ENCODE peak calls at places on chromosomes 16 and 17, in six cellular contexts. W is colonic mucosa, R is mesothelial cell of epicardium, P is A549, M is heart left ventricle, J is H9. N is an unnamed sample.

GRCh38 chr16:66293932-66294331 is 72.6 kb upstream of the CDH5 start:
- DNase-seq in W (no peak), P (no peak), J (peak), M (no peak), R (no peak), N (peak)

GRCh38 chr17:75404223-75404738 is 1.2 kb downstream of the GRB2 start:
- DNase-seq in W (peak), M (no peak), J (peak), R (peak), P (peak), N (no peak)

GRCh38 chr16:11583889-11584565 is 2.7 kb downstream of the LITAF start:
- DNase-seq in R (no peak), J (no peak), P (peak), W (peak), M (no peak), N (no peak)

GRCh38 chr17:65139045-65139764 is 2.0 kb downstream of the RGS9 start:
- DNase-seq in J (no peak), R (no peak), W (no peak), P (no peak), M (no peak), N (no peak)

GRCh38 chr17:31595076-31595475 is 203.6 kb downstream of the RAB11FIP4 start:
- DNase-seq in R (no peak), J (no peak), M (no peak), W (no peak), P (no peak), N (no peak)

GRCh38 chr17:48494335-48494734 is 36.5 kb downstream of the HOXB1 start:
- DNase-seq in M (no peak), P (no peak), R (no peak), J (no peak), W (no peak), N (no peak)

GRCh38 chr17:77723909-77724875 is 234.3 kb upstream of the TNRC6C start:
- DNase-seq in R (no peak), P (no peak), M (no peak), W (peak), J (peak), N (peak)

GRCh38 chr16:2043296-2043979 is 4.2 kb downstream of the NTHL1 start:
- DNase-seq in M (no peak), W (peak), R (no peak), J (no peak), P (no peak), N (no peak)

GRCh38 chr17:9206989-9207317 is 185.6 kb downstream of the NTN1 start:
- DNase-seq in P (no peak), W (peak), M (no peak), J (no peak), R (no peak), N (no peak)

GRCh38 chr17:29667969-29668368 is 45.3 kb upstream of the CORO6 start:
- DNase-seq in M (no peak), P (no peak), W (no peak), J (no peak), R (no peak), N (no peak)

GRCh38 chr16:24852281-24852721 is 6.5 kb downstream of the SLC5A11 start:
- DNase-seq in R (no peak), W (no peak), J (no peak), M (no peak), P (peak), N (no peak)

GRCh38 chr17:30234954-30235353 is 543 bp downstream of the SLC6A4 start:
- DNase-seq in W (no peak), R (no peak), J (peak), P (no peak), M (no peak), N (no peak)

GRCh38 chr16:79381552-79382042 is 218.9 kb downstream of the MAF start:
- DNase-seq in W (no peak), J (no peak), R (no peak), P (no peak), M (no peak), N (no peak)

GRCh38 chr17:67262420-67262819 is 17.4 kb upstream of the HELZ start:
- DNase-seq in P (no peak), M (no peak), J (peak), W (peak), R (no peak), N (no peak)

GRCh38 chr17:79425686-79426085 is 185.2 kb downstream of the RBFOX3 start:
- DNase-seq in P (no peak), M (no peak), R (no peak), J (no peak), W (no peak), N (no peak)

GRCh38 chr17:40056379-40057005 is 2.3 kb upstream of the MED24 start:
- DNase-seq in R (no peak), W (no peak), J (no peak), P (no peak), M (peak), N (no peak)

GRCh38 chr17:57747221-57748017 is 2.3 kb upstream of the CCDC182 start:
- DNase-seq in P (peak), R (no peak), J (no peak), M (no peak), W (peak), N (no peak)

GRCh38 chr17:17119533-17119932 is 77.3 kb downstream of the MPRIP start:
- DNase-seq in J (no peak), P (peak), M (peak), W (peak), R (no peak), N (no peak)

GRCh38 chr17:29379084-29379811 is 10.9 kb upstream of the TAOK1 start:
- DNase-seq in P (no peak), M (no peak), W (peak), J (no peak), R (no peak), N (no peak)

GRCh38 chr16:58027341-58028167 is 2.0 kb downstream of the MMP15 start:
- DNase-seq in R (no peak), M (peak), W (peak), P (peak), J (peak), N (no peak)

GRCh38 chr16:78871241-78871640 is 729.3 kb downstream of the MAF start:
- DNase-seq in R (no peak), P (no peak), W (no peak), M (no peak), J (no peak), N (no peak)

GRCh38 chr17:73976676-73977521 is 226.6 kb upstream of the RPL38 start:
- DNase-seq in R (no peak), W (no peak), P (no peak), J (no peak), M (no peak), N (no peak)

GRCh38 chr16:55835578-55835977 is 2.7 kb upstream of the CES1 start:
- DNase-seq in P (peak), J (no peak), W (peak), M (no peak), R (no peak), N (no peak)

GRCh38 chr16:27993587-27993986 is 69.9 kb downstream of the GSG1L start:
- DNase-seq in J (no peak), M (no peak), R (no peak), P (no peak), W (no peak), N (no peak)

GRCh38 chr17:73030995-73031394 is 61.5 kb downstream of the SLC39A11 start:
- DNase-seq in P (no peak), R (no peak), M (no peak), W (no peak), J (no peak), N (no peak)

GRCh38 chr17:40109471-40109824 is 9.1 kb upstream of the NR1D1 start:
- DNase-seq in M (no peak), P (no peak), W (no peak), J (no peak), R (no peak), N (no peak)

DNA sequence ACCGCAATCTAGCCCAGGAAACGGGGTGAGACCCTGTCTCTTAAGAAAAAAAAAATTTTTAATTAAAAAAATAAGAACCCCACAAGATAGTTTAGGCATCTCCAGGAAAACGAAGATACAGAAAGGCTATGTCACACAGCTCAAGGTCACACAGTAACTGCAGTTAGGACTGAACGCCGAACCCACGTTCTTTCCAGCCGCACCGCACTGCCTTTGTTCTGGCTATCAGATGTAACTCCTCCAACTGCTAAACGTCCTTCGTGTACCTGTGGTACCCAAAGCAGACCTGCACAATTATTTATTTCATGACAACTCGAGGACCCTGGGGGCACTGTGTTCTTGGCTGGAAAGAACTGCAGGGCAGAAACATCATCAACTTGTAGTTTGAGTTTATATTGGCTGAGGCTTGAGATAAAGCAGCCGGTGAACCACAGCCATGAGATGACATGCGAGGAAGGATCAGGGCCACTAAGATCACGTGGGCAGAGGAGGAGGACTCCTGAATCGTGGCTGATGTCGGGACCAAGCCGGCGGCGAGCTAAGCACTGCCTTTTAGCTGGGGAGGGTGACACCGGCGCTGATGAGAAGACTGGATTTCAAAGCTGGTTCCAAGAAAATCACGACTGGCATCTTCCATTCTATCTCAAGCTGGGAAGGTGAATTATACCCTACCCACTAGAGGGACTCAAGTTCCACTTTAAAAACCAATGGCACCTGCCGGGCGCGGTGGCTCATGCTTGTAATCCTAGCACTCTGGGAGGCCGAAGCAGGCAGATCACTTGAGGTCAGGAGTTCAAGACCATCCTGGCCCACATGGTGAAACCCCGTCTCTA is 20.7 kb upstream of the MNT start:
- DNase-seq in P (peak), R (no peak), J (no peak), M (no peak), W (no peak), N (no peak)
- TF ChIP-seq CTCF in P (no peak), R (no peak), J (peak), M (peak), W (no peak), N (peak)

GRCh38 chr17:62179525-62180161 is 114.6 kb upstream of the MED13 start:
- DNase-seq in J (no peak), R (no peak), P (peak), W (peak), M (no peak), N (no peak)
- TF ChIP-seq CTCF in J (no peak), R (no peak), P (peak), W (peak), M (no peak), N (peak)

DNA sequence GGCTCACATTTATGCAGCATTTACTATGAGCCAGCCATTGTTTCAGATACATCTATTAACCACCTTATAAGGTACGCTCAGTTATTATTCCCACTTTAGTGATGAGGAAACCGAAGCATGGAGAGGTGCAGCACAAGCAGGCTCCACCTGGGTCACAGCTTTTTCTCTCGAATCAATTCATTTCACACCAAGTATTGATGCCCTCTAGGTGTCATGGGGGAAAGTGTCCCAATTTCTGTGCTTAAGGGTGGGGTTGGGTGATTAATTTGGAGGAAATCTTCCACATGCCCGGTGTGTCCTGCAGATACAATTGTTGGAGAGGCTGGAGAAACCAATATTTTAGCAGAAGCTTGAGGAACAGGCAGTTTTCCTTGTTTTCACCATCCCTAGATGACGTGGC is 62.7 kb upstream of the DNAJA2 start:
- DNase-seq in R (no peak), M (no peak), W (no peak), J (no peak), P (no peak), N (no peak)
- TF ChIP-seq CTCF in R (no peak), M (no peak), W (no peak), J (no peak), P (no peak), N (no peak)

GRCh38 chr17:61393904-61394629 is 5.6 kb upstream of the TBX2 start:
- DNase-seq in P (no peak), M (peak), R (no peak), J (no peak), W (no peak), N (no peak)

GRCh38 chr17:61392679-61393078 is 7.0 kb upstream of the TBX2 start:
- DNase-seq in R (no peak), M (no peak), P (no peak), W (no peak), J (no peak), N (no peak)

GRCh38 chr17:61394630-61395408 is 4.8 kb upstream of the TBX2 start:
- DNase-seq in J (no peak), M (peak), W (no peak), P (no peak), R (no peak), N (no peak)

GRCh38 chr17:61391595-61392291 is 7.9 kb upstream of the TBX2 start:
- DNase-seq in W (no peak), R (no peak), M (no peak), J (no peak), P (no peak), N (no peak)

DNA sequence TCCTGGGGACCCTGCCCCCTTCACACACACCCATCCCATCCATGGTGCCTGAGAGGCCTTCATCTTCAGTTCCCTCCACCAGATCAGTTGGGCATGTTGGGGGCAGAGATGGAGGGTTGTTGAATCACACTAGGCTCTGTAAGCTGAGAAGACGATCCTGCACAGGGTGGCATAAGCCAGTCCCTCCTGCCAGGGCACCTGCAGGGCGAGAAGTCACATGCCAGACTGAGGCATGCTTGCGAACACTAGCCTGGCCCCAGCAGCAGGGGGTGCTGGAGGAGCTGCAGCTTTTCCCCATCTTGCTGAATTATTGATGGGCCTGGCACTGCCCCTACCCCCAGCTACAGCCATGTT is 6.1 kb upstream of the TBX2 start:
- DNase-seq in J (peak), P (peak), R (no peak), W (no peak), M (no peak), N (no peak)
- TF ChIP-seq CTCF in J (peak), P (peak), R (no peak), W (no peak), M (no peak), N (peak)

GRCh38 chr16:5031601-5032000 is 2.1 kb downstream of the NAGPA start:
- DNase-seq in M (no peak), P (no peak), W (no peak), J (no peak), R (no peak), N (no peak)
- TF ChIP-seq CTCF in M (no peak), P (no peak), W (no peak), J (no peak), R (no peak), N (no peak)

N was measured in osteocyte.